ENCODE peak calls at places on chromosome 2, in four cellular contexts. I, Q, B and C are unnamed samples. For H3K9me3, the result is how much of the 10 kb centered on the place peaks cover.

GRCh38 chr2:235996419-235996818 is 171.8 kb downstream of the GBX2 start:
- DNase-seq in I (no peak), B (no peak), Q (no peak), C (no peak)

GRCh38 chr2:56230171-56230570 is 46.4 kb downstream of the CCDC85A start:
- DNase-seq in Q (no peak), I (no peak), B (no peak), C (no peak)

GRCh38 chr2:90207454-90208058 is 1516.1 kb downstream of the RPIA start:
- DNase-seq in B (no peak), I (no peak), Q (no peak), C (no peak)

GRCh38 chr2:106193491-106193976 is 567 bp downstream of the UXS1 start:
- DNase-seq in B (peak), Q (peak), I (no peak), C (peak)

GRCh38 chr2:217070043-217070430 is 210.2 kb upstream of the TNP1 start:
- DNase-seq in I (no peak), B (no peak), Q (no peak), C (no peak)

GRCh38 chr2:176120369-176121307 is 1.9 kb upstream of the HOXD9 start:
- DNase-seq in I (no peak), Q (no peak), B (no peak), C (no peak)

GRCh38 chr2:107325983-107326786 is 440.2 kb upstream of the ST6GAL2 start:
- DNase-seq in B (no peak), I (peak), Q (no peak), C (no peak)

GRCh38 chr2:106970471-106971261 is 84.7 kb upstream of the ST6GAL2 start:
- DNase-seq in Q (no peak), B (no peak), I (no peak), C (no peak)

GRCh38 chr2:119647440-119648169 is 31.4 kb upstream of the TMEM177 start:
- DNase-seq in I (no peak), B (no peak), Q (no peak), C (no peak)

GRCh38 chr2:173415663-173416469 is 61.2 kb downstream of the CDCA7 start:
- DNase-seq in B (no peak), I (no peak), Q (no peak), C (no peak)

GRCh38 chr2:73176205-73176880 is 26.0 kb upstream of the NOTO start:
- DNase-seq in B (peak), I (no peak), Q (peak), C (no peak)

GRCh38 chr2:120710256-120710655 is 25.4 kb upstream of the GLI2 start:
- DNase-seq in B (no peak), Q (no peak), I (no peak), C (no peak)

GRCh38 chr2:10448208-10448645 is at the start of gene ODC1:
- DNase-seq in B (peak), Q (peak), I (peak), C (peak)

GRCh38 chr2:32009479-32010256 is 1.1 kb downstream of the MEMO1 start:
- DNase-seq in I (no peak), Q (peak), B (peak), C (peak)

GRCh38 chr2:181970160-181970794 is 15.4 kb upstream of the PPP1R1C start:
- DNase-seq in I (no peak), B (no peak), Q (no peak), C (no peak)

GRCh38 chr2:10267551-10268465 is 34.9 kb upstream of the HPCAL1 start:
- DNase-seq in Q (no peak), B (peak), I (no peak), C (no peak)

GRCh38 chr2:233832869-233833812 is 21.2 kb downstream of the HJURP start:
- DNase-seq in I (no peak), Q (no peak), B (no peak), C (peak)

GRCh38 chr2:174336403-174337336 is 1.9 kb downstream of the SP9 start:
- DNase-seq in I (no peak), B (peak), Q (no peak), C (no peak)

GRCh38 chr2:176096986-176097819 is 2.4 kb upstream of the HOXD12 start:
- DNase-seq in Q (peak), I (no peak), B (peak), C (peak)

GRCh38 chr2:11097038-11097720 is 58.1 kb upstream of the SLC66A3 start:
- DNase-seq in B (peak), Q (no peak), I (no peak), C (no peak)

GRCh38 chr2:228023619-228024018 is 152.2 kb downstream of the DAW1 start:
- DNase-seq in I (no peak), B (no peak), Q (no peak), C (no peak)

GRCh38 chr2:108161298-108161697 is 78.5 kb upstream of the SULT1C3 start:
- DNase-seq in B (no peak), Q (no peak), I (no peak), C (no peak)

GRCh38 chr2:142914507-142915313 is 37.2 kb downstream of the KYNU start:
- DNase-seq in Q (no peak), B (no peak), I (no peak), C (no peak)

GRCh38 chr2:177673602-177674595 is 281.3 kb downstream of the AGPS start:
- DNase-seq in B (no peak), Q (no peak), I (no peak), C (no peak)

GRCh38 chr2:149329068-149329467 is 1.3 kb upstream of the LYPD6 start:
- DNase-seq in I (no peak), B (no peak), Q (no peak), C (no peak)

GRCh38 chr2:152222975-152223638 is 47.5 kb upstream of the STAM2 start:
- DNase-seq in B (peak), Q (peak), I (peak), C (no peak)

GRCh38 chr2:200399046-200399445 is 92.6 kb downstream of the SPATS2L start:
- DNase-seq in Q (no peak), B (no peak), I (no peak), C (no peak)

GRCh38 chr2:238952261-238952924 is 104.5 kb downstream of the TWIST2 start:
- DNase-seq in B (no peak), Q (no peak), I (peak), C (no peak)
- H3K27ac ChIP-seq in B (no peak), Q (no peak), I (no peak), C (no peak)

GRCh38 chr2:88955607-88956006 is 264.1 kb downstream of the RPIA start:
- DNase-seq in B (no peak), I (no peak), Q (no peak), C (no peak)

GRCh38 chr2:88959480-88960204 is 268.2 kb downstream of the RPIA start:
- DNase-seq in B (no peak), Q (no peak), I (no peak), C (no peak)
- TF ChIP-seq CTCF in B (no peak), Q (peak), I (no peak), C (no peak)

DNA sequence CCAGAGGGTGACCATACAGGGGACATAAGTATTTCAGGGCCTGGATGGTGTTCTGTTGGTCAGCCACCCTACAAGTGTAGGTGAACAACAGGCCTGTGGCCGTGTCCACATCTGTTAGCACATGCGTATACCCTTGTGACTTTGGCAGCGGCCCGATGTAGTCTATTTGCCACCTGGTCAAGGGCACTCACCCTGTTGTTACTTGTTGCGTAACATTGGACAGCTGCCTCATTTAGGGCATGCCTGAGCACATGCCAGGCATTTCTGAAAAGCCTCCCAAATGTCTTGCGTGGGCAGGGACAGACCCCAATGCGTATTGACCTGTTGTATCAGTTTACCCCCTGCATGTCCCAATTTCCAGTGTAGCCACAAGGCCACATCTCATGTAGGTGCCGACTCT is 235.0 kb downstream of the MBD5 start:
- DNase-seq in Q (peak), I (no peak), B (no peak), C (no peak)
- H3K9me3 ChIP-seq in Q (under half), I (under half), B (under half), C (under half)

GRCh38 chr2:219120082-219120481 is 40.5 kb downstream of the NHEJ1 start:
- DNase-seq in B (no peak), Q (no peak), I (no peak), C (no peak)
- H3K27ac ChIP-seq in B (no peak), Q (no peak), I (no peak), C (no peak)

GRCh38 chr2:46925444-46926351 is 10.1 kb upstream of the MCFD2 start:
- DNase-seq in Q (no peak), I (no peak), B (no peak), C (no peak)
- TF ChIP-seq CTCF in Q (no peak), I (no peak), B (no peak), C (no peak)